ENCODE peak calls at places on chromosome 12, in nine cellular contexts. H is breast epithelium, C is GM23338, L is Panc1, D is suprapubic skin, O is K562, R is stomach, M is upper lobe of left lung, Z is spleen. K is an unnamed sample.

GRCh38 chr12:89821901-89822300 is 113.3 kb upstream of the ATP2B1 start:
- DNase-seq in H (no peak), C (peak), L (no peak), D (no peak), O (no peak), R (no peak), M (no peak), Z (no peak), K (no peak)

GRCh38 chr12:29396774-29397173 is 15.8 kb upstream of the ERGIC2 start:
- DNase-seq in H (no peak), C (no peak), L (no peak), D (no peak), O (no peak), R (no peak), M (no peak), Z (no peak), K (no peak)

GRCh38 chr12:6234906-6235305 is 34.7 kb downstream of the CD9 start:
- DNase-seq in H (no peak), C (no peak), L (no peak), D (no peak), O (no peak), R (no peak), M (no peak), Z (no peak), K (no peak)

GRCh38 chr12:69570545-69571399 is 14.5 kb upstream of the CCT2 start:
- DNase-seq in H (no peak), C (peak), L (no peak), D (no peak), O (peak), R (peak), M (peak), Z (no peak), K (peak)

GRCh38 chr12:52715416-52715815 is 12.1 kb upstream of the KRT77 start:
- DNase-seq in H (no peak), C (peak), L (no peak), D (no peak), O (peak), R (peak), M (peak), Z (no peak), K (no peak)

GRCh38 chr12:111954974-111955373 is 58.0 kb downstream of the TMEM116 start:
- DNase-seq in H (no peak), C (no peak), L (no peak), D (no peak), O (no peak), R (no peak), M (no peak), Z (no peak), K (no peak)

GRCh38 chr12:29157486-29157946 is 8.4 kb downstream of the FAR2 start:
- DNase-seq in H (no peak), C (no peak), L (no peak), D (no peak), O (no peak), R (no peak), M (no peak), Z (no peak), K (no peak)

GRCh38 chr12:101297661-101298060 is 17.8 kb downstream of the UTP20 start:
- DNase-seq in H (no peak), C (no peak), L (no peak), D (no peak), O (no peak), R (no peak), M (no peak), Z (no peak), K (no peak)

GRCh38 chr12:51729331-51729730 is 119.2 kb downstream of the FIGNL2 start:
- DNase-seq in H (no peak), C (no peak), L (no peak), D (no peak), O (no peak), R (no peak), M (no peak), Z (no peak), K (no peak)

GRCh38 chr12:49336645-49337584 is at the start of gene C1QL4:
- DNase-seq in H (peak), C (peak), L (no peak), D (peak), O (peak), R (peak), M (peak), Z (peak), K (peak)

GRCh38 chr12:22228022-22228875 is 106.3 kb downstream of the ST8SIA1 start:
- DNase-seq in H (no peak), C (no peak), L (no peak), D (no peak), O (no peak), R (no peak), M (no peak), Z (no peak), K (no peak)

GRCh38 chr12:131620520-131620919 is 90.4 kb upstream of the SFSWAP start:
- DNase-seq in H (no peak), C (peak), L (no peak), D (no peak), O (peak), R (no peak), M (no peak), Z (peak), K (peak)

GRCh38 chr12:18141583-18141982 is 51.6 kb upstream of the RERGL start:
- DNase-seq in H (no peak), C (no peak), L (no peak), D (no peak), O (no peak), R (no peak), M (no peak), Z (no peak), K (no peak)

GRCh38 chr12:131841547-131841946 is 13.4 kb downstream of the MMP17 start:
- DNase-seq in H (no peak), C (no peak), L (no peak), D (no peak), O (no peak), R (no peak), M (no peak), Z (no peak), K (no peak)

GRCh38 chr12:53603804-53604203 is 22.4 kb downstream of the ATF7 start:
- DNase-seq in H (no peak), C (no peak), L (no peak), D (no peak), O (no peak), R (no peak), M (no peak), Z (no peak), K (no peak)

GRCh38 chr12:118060301-118061010 is 523 bp downstream of the WSB2 start:
- DNase-seq in H (peak), C (peak), L (no peak), D (peak), O (peak), R (peak), M (peak), Z (peak), K (peak)

GRCh38 chr12:55060470-55060869 is 40.7 kb downstream of the NEUROD4 start:
- DNase-seq in H (no peak), C (peak), L (no peak), D (no peak), O (peak), R (no peak), M (no peak), Z (no peak), K (no peak)

GRCh38 chr12:68175566-68176033 is 16.1 kb upstream of the IFNG start:
- DNase-seq in H (no peak), C (no peak), L (no peak), D (no peak), O (no peak), R (no peak), M (no peak), Z (no peak), K (no peak)

GRCh38 chr12:22130671-22131070 is 84.7 kb downstream of the CMAS start:
- DNase-seq in H (no peak), C (no peak), L (no peak), D (no peak), O (no peak), R (no peak), M (no peak), Z (no peak), K (no peak)

GRCh38 chr12:108843187-108843586 is 14.2 kb downstream of the SSH1 start:
- DNase-seq in H (no peak), C (no peak), L (no peak), D (no peak), O (no peak), R (no peak), M (no peak), Z (peak), K (no peak)

GRCh38 chr12:113818278-113818677 is 147.8 kb downstream of the RBM19 start:
- DNase-seq in H (no peak), C (no peak), L (no peak), D (no peak), O (no peak), R (no peak), M (no peak), Z (no peak), K (no peak)

GRCh38 chr12:125202421-125202820 is 137.2 kb downstream of the AACS start:
- DNase-seq in H (no peak), C (no peak), L (no peak), D (no peak), O (no peak), R (no peak), M (no peak), Z (no peak), K (no peak)

GRCh38 chr12:125201940-125202339 is 136.7 kb downstream of the AACS start:
- DNase-seq in H (no peak), C (no peak), L (no peak), D (no peak), O (peak), R (no peak), M (no peak), Z (no peak), K (no peak)

GRCh38 chr12:125197326-125197725 is 132.1 kb downstream of the AACS start:
- DNase-seq in H (no peak), C (no peak), L (no peak), D (no peak), O (no peak), R (no peak), M (no peak), Z (no peak), K (no peak)

GRCh38 chr12:125194999-125195398 is 129.8 kb downstream of the AACS start:
- DNase-seq in H (no peak), C (no peak), L (no peak), D (no peak), O (no peak), R (no peak), M (no peak), Z (no peak), K (no peak)

DNA sequence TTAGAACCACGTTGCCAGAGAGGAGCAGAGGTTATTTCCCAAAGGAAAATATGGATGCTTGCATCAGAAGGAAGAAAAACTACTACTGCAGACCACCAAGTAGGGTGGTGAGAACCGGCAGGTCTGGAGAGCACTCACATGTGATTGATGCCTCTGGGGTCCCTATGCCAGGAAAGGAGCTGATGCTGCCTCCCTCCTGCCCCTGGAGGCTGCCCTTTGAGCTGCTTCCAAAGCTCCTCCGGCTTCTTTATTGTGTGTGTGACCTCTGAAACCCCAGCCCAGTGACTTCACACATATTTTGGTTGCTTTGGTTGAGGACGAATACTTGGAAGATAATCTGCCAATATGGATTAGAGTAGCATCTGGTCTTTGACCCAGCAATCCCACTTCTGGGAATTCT is 133.4 kb downstream of the AACS start:
- DNase-seq in H (no peak), C (peak), L (no peak), D (no peak), O (no peak), R (no peak), M (no peak), Z (no peak), K (no peak)
- H3K27ac ChIP-seq in H (no peak), C (no peak), L (no peak), D (no peak), O (no peak), R (no peak), M (no peak), Z (no peak), K (no peak)

GRCh38 chr12:2034633-2035420 is 18.0 kb upstream of the CACNA1C start:
- DNase-seq in H (peak), C (peak), L (peak), D (peak), O (peak), R (peak), M (peak), Z (peak), K (peak)

GRCh38 chr12:2039034-2039433 is 13.8 kb upstream of the CACNA1C start:
- DNase-seq in H (no peak), C (no peak), L (no peak), D (no peak), O (no peak), R (no peak), M (no peak), Z (no peak), K (no peak)

DNA sequence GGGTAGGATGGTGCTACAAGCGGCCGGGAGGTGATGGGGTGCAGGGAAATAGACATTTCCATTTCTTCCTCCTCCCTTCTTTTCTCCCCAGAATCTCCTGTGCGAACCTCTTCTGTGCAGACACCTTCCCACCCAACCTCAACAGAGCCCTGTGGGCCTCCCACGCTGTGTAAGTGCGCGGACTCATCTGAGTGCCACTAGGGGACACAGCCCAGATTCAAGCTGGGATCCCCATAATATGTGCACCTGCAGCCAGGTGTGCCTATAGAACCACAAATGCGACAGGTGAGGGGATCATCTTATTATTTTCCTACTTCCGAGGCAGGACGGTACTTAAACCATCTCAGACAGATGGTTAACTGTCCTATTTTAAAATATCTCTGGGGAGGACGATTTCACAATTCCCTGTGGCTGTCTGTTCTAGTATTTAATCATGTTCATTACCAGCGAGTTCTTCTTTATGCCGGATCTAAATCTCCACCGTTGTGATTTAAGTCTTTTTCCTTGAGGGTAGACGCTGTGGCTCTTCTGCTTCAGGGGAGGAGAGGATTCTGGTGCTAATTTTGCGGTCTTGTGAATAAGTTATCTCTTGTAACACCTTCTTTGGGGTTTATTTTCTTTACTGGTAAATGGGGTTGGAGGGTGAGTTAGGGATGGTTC is 17.2 kb upstream of the CACNA1C start:
- DNase-seq in H (no peak), C (no peak), L (no peak), D (no peak), O (no peak), R (no peak), M (no peak), Z (no peak), K (no peak)
- TF ChIP-seq POLR2AphosphoS5 in H (no peak), C (no peak), L (no peak), D (no peak), O (no peak), R (no peak), M (no peak), Z (no peak), K (no peak)

GRCh38 chr12:94832780-94833760 is 170.4 kb downstream of the NDUFA12 start:
- DNase-seq in H (no peak), C (peak), L (no peak), D (no peak), O (no peak), R (no peak), M (no peak), Z (no peak), K (no peak)

GRCh38 chr12:94829552-94829951 is 173.9 kb downstream of the NDUFA12 start:
- DNase-seq in H (no peak), C (no peak), L (no peak), D (no peak), O (no peak), R (no peak), M (no peak), Z (no peak), K (no peak)

GRCh38 chr12:94832105-94832504 is 171.4 kb downstream of the NDUFA12 start:
- DNase-seq in H (no peak), C (no peak), L (no peak), D (no peak), O (no peak), R (no peak), M (no peak), Z (no peak), K (no peak)

GRCh38 chr12:94834036-94834625 is 169.4 kb downstream of the NDUFA12 start:
- DNase-seq in H (no peak), C (no peak), L (no peak), D (no peak), O (no peak), R (no peak), M (no peak), Z (no peak), K (no peak)

GRCh38 chr12:94831081-94831747 is 172.3 kb downstream of the NDUFA12 start:
- DNase-seq in H (no peak), C (no peak), L (no peak), D (no peak), O (no peak), R (no peak), M (no peak), Z (peak), K (no peak)
- H3K27ac ChIP-seq in H (no peak), C (no peak), L (no peak), D (no peak), O (no peak), R (no peak), M (no peak), Z (peak), K (peak)

GRCh38 chr12:61891632-61892031 is 368.6 kb upstream of the USP15 start:
- DNase-seq in H (no peak), C (no peak), L (no peak), D (no peak), O (no peak), R (no peak), M (no peak), Z (no peak), K (no peak)

GRCh38 chr12:61896436-61896835 is 363.8 kb upstream of the USP15 start:
- DNase-seq in H (no peak), C (no peak), L (no peak), D (no peak), O (no peak), R (no peak), M (no peak), Z (no peak), K (no peak)

GRCh38 chr12:61894168-61894567 is 366.0 kb upstream of the USP15 start:
- DNase-seq in H (no peak), C (no peak), L (no peak), D (no peak), O (no peak), R (no peak), M (no peak), Z (no peak), K (no peak)
- TF ChIP-seq POLR2AphosphoS5 in H (no peak), C (no peak), L (no peak), D (no peak), O (no peak), R (no peak), M (no peak), Z (no peak), K (no peak)

DNA sequence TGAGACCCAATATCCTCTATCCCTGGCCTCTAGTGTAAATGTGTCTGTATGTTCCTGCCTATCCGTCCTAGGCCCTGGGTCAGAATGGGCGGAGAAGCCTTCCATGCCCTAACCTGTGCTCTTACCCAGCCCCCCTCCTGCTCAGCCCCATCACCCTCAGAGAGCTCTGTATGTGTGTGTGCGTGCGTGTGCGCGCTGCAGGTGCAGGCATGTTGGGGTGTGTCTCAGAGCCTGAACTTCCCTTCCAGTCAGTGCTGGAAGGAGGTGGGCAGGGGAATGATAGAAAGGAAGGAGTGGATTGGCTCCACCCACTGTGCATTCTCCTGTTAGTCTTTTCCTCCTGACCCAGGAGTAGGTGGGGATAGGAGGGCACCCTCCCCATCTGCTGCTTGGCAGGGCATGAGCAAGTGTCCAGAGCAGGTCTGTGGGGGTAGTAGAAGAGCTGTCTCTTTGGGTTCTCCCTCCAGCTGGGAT is 7.2 kb downstream of the NAB2 start:
- DNase-seq in H (peak), C (no peak), L (no peak), D (peak), O (peak), R (no peak), M (no peak), Z (no peak), K (no peak)
- H3K27ac ChIP-seq in H (peak), C (no peak), L (no peak), D (peak), O (peak), R (peak), M (peak), Z (no peak), K (peak)

GRCh38 chr12:123598522-123598921 is 3.4 kb upstream of the DDX55 start:
- DNase-seq in H (no peak), C (no peak), L (no peak), D (no peak), O (no peak), R (peak), M (no peak), Z (no peak), K (no peak)
- TF ChIP-seq POLR2AphosphoS5 in H (no peak), C (no peak), L (no peak), D (no peak), O (no peak), R (no peak), M (no peak), Z (no peak), K (no peak)

K was measured in sigmoid colon.